ENCODE peak calls at places on chromosomes 7 and 10, in six cellular contexts. O is astrocyte, W is neuronal stem cell, E is heart right ventricle, L is Peyer's patch, K is adrenal gland. B is an unnamed sample.

GRCh38 chr10:15311249-15311884 is 59.7 kb downstream of the FAM171A1 start:
- DNase-seq in O (no peak), K (no peak), W (no peak), L (no peak), E (no peak), B (no peak)

GRCh38 chr10:9253121-9253520 is 1198.6 kb downstream of the GATA3 start:
- DNase-seq in L (no peak), E (no peak), K (no peak), W (no peak), O (peak; percentile 18), B (peak; percentile 8)

GRCh38 chr10:20624642-20625041 is 272.5 kb downstream of the NEBL start:
- DNase-seq in W (no peak), L (no peak), O (peak; percentile 6), E (peak; percentile 29), K (no peak), B (no peak)

GRCh38 chr7:47578581-47579270 is 3.2 kb downstream of the TNS3 start:
- DNase-seq in O (peak; percentile 67), K (peak; percentile 61), E (no peak), W (no peak), L (peak; percentile 40), B (no peak)

GRCh38 chr10:110522365-110522988 is 24.8 kb downstream of the DUSP5 start:
- DNase-seq in W (no peak), L (no peak), E (no peak), O (peak; percentile 73), K (no peak), B (no peak)

GRCh38 chr7:7805511-7806153 is 87.2 kb upstream of the RPA3 start:
- DNase-seq in O (no peak), L (no peak), K (no peak), E (no peak), W (no peak), B (no peak)

GRCh38 chr10:21399392-21400015 is 126.0 kb downstream of the SKIDA1 start:
- DNase-seq in E (no peak), K (no peak), O (peak; percentile 96), L (no peak), W (no peak), B (peak; percentile 68)

GRCh38 chr10:78287618-78288017 is 254.0 kb downstream of the RPS24 start:
- DNase-seq in E (no peak), O (no peak), W (no peak), L (no peak), K (no peak), B (no peak)

GRCh38 chr7:30751257-30751650 is 681 bp upstream of the INMT start:
- DNase-seq in O (no peak), W (no peak), E (no peak), L (no peak), K (no peak), B (no peak)

GRCh38 chr10:63421591-63421990 is 44.2 kb downstream of the JMJD1C start:
- DNase-seq in K (no peak), E (no peak), O (no peak), L (no peak), W (no peak), B (no peak)

GRCh38 chr10:86366902-86367338 is 325 bp upstream of the GRID1 start:
- DNase-seq in W (no peak), L (no peak), E (no peak), K (no peak), O (no peak), B (no peak)

GRCh38 chr10:125343118-125343752 is 182.9 kb upstream of the CTBP2 start:
- DNase-seq in E (no peak), K (no peak), L (no peak), W (peak; percentile 3), O (peak; percentile 3), B (peak; percentile 31)

GRCh38 chr7:131183611-131184119 is 144.0 kb upstream of the MKLN1 start:
- DNase-seq in O (no peak), K (no peak), W (no peak), E (no peak), L (peak; percentile 28), B (no peak)

GRCh38 chr7:84913731-84914130 is 273.1 kb downstream of the SEMA3D start:
- DNase-seq in E (no peak), K (no peak), O (peak; percentile 20), W (no peak), L (no peak), B (no peak)

GRCh38 chr10:10725196-10725595 is 292.5 kb upstream of the CELF2 start:
- DNase-seq in K (no peak), L (no peak), E (no peak), W (no peak), O (no peak), B (no peak)

DNA sequence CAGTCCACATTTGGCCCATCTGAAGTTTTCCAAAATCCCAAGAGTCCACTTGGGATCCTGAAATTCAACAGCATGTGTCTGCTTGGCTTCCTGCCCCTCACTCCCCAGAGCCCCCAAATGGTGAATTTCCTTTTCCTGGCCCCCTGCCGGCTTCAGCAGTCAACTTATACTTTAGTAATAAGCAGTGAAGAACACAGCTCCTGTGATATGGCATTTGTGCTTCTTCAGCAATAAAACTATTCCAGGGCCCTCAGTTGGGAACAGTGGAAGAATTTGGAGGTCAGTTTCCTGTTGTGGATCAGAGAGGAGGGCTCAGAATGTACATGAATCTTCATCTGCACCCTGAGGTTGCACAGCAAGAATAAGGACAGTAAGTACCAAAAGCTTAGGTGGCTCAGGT is 51.0 kb downstream of the PRF1 start:
- DNase-seq in O (no peak), L (no peak), E (no peak), K (no peak), W (no peak), B (peak; percentile 79)
- H3K36me3 ChIP-seq in O (no peaks in the 10 kb centered on the region), L (no peaks in the 10 kb centered on the region), E (peaks cover 30% of the 10 kb centered on the region), K (no peaks in the 10 kb centered on the region), W (peaks cover 3% of the 10 kb centered on the region), B (no peaks in the 10 kb centered on the region)

GRCh38 chr10:99536400-99537254 is 3.9 kb downstream of the NKX2-3 start:
- DNase-seq in K (no peak), E (no peak), W (peak; percentile 81), L (no peak), O (no peak), B (no peak)
- H3K4me3 ChIP-seq in K (no peak overlapping the region), E (no peak overlapping the region), W (peak overlapping the region; percentile 33), L (peak overlapping the region; percentile 37), O (no peak overlapping the region), B (no peak overlapping the region)

GRCh38 chr10:73717564-73717963 is 19.7 kb upstream of the AGAP5 start:
- DNase-seq in O (no peak), W (no peak), L (no peak), K (peak; percentile 75), E (no peak), B (no peak)

DNA sequence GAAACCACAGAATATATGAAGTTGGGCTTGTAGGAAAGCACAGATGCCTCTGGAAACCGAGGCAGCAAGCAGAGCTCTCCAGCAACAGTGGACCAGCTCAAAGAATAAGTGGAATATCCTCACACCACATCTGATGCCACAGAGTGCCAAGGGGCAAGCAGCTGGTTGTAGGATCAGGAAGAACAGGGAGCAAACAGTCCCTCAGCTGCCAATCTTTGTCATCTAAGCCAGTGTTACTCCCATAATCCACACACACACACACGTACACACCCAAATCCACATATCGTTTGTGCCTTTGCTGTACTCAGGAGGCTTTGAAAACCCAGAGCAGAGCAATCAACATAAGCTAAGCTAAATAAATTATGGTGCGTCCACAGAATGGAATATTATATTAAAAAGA is 20.7 kb upstream of the SEC24C start:
- DNase-seq in W (no peak), E (no peak), L (no peak), K (no peak), O (no peak), B (no peak)
- H3K36me3 ChIP-seq in W (peaks cover 13% of the 10 kb centered on the region), E (peaks cover 98% of the 10 kb centered on the region), L (no peaks in the 10 kb centered on the region), K (peaks cover 96% of the 10 kb centered on the region), O (peaks cover 33% of the 10 kb centered on the region), B (peaks cover 39% of the 10 kb centered on the region)

DNA sequence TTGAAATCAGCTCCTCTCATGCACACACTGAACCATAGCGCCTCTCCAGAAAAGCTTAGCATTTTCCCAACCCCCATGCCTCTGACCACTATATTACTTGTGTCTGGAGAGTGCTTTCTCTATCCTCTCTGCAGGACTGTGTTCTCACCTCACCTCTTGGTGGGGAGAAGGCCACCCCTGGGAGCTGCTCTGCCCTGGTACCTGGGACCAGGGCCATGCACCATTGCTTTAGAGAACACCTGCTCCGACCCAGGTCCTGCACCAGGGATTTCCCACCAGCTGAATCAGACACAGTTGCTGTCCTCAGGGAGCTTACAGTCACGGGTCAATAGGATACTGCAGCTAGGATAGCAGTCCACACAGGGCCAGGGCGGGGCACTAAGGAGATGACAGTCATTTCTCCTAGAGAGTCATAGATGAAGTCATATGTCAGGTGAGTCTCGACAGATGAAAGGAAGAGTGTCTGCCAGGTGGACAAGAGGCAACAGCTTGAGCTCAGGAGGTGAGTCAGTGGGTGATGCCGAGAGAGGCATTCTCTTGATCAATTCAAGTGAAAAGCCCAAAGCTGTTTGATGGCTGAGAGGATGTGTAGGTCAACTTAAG is 619 bp upstream of the LMTK2 start:
- DNase-seq in E (no peak), L (no peak), W (no peak), O (no peak), K (no peak), B (no peak)
- H3K4me3 ChIP-seq in E (no peak overlapping the region), L (no peak overlapping the region), W (no peak overlapping the region), O (no peak overlapping the region), K (no peak overlapping the region), B (no peak overlapping the region)

GRCh38 chr10:95247881-95248583 is 42.8 kb downstream of the PDLIM1 start:
- DNase-seq in O (no peak), E (no peak), K (no peak), L (no peak), W (no peak), B (no peak)
- H3K36me3 ChIP-seq in O (peaks cover 14% of the 10 kb centered on the region), E (peaks cover 60% of the 10 kb centered on the region), K (peaks cover 14% of the 10 kb centered on the region), L (no peaks in the 10 kb centered on the region), W (no peaks in the 10 kb centered on the region), B (no peaks in the 10 kb centered on the region)

GRCh38 chr7:88200793-88201192 is 19.0 kb downstream of the SRI start:
- DNase-seq in E (no peak), L (no peak), O (no peak), W (no peak), K (no peak), B (no peak)
- H3K4me3 ChIP-seq in E (no peak overlapping the region), L (no peak overlapping the region), O (no peak overlapping the region), W (no peak overlapping the region), K (no peak overlapping the region), B (no peak overlapping the region)

GRCh38 chr7:140358771-140359095 is 39.6 kb downstream of the SLC37A3 start:
- DNase-seq in L (no peak), W (no peak), E (no peak), O (no peak), K (peak; percentile 23), B (no peak)

GRCh38 chr7:140360697-140361229 is 37.6 kb downstream of the SLC37A3 start:
- DNase-seq in K (no peak), L (no peak), E (no peak), W (no peak), O (no peak), B (no peak)

DNA sequence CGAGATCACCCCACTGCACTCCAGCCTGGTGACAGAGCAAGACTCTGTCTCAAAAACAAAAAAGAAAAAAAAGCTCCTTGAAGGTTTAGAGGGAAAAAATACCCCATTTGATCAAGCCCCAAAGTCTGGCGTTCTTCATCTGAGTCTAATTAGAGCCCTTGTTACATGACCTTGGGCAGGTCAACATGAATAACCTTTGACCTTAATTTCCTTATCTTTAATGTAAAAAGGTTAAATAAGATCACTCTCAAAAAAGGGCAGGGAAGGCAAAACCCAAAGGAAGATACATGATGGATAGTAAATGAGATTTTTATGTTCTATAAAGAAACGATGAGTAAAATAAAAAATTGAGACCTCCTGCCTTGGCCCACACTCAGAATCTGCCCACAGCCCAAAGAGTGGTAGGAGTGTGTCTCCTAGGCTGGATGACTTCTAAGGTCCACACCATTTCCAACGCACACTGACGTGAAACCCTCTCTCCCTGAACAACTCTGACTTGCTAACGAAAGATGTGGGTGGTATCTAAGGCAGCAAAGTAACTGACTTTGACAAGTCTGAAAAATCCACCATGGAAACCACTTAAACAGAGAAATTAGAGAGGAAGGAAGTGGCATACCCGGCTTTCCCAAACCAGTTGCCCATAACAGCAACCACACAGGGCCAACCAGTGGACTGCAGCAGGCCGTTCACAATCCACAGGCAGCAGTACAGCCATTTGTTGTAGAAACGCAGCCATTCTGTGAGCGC is 40.1 kb downstream of the SLC37A3 start:
- DNase-seq in L (no peak), E (no peak), W (no peak), O (no peak), K (no peak), B (no peak)
- H3K36me3 ChIP-seq in L (no peaks in the 10 kb centered on the region), E (peaks cover 46% of the 10 kb centered on the region), W (peaks cover 10% of the 10 kb centered on the region), O (peaks cover 16% of the 10 kb centered on the region), K (peaks cover 4% of the 10 kb centered on the region), B (peaks cover 3% of the 10 kb centered on the region)